ENCODE peak calls at places on chromosome 7, in ten cellular contexts. S is neural crest cell; X is left lung; D is stimulated activated CD4-positive, alpha-beta T cell treated with anti-CD3 and anti-CD28 coated beads, Interleukin-4, amount 100 ng/mL, for 48 hours; Z is midbrain; Q is activated naive CD4-positive, alpha-beta T cell; N is Peyer's patch; K is GM10248; U is fibroblast of the conjunctiva; T is AG09309. R is an unnamed sample.

GRCh38 chr7:1920266-1920681 is 250.2 kb downstream of the ELFN1 start:
- DNase-seq in S (no peak), X (no peak), D (no peak), Z (no peak), Q (no peak), N (peak; percentile 76), K (peak; percentile 72), U (no peak), T (no peak), R (no peak)

GRCh38 chr7:7131273-7131672 is 51.1 kb upstream of the C1GALT1 start:
- DNase-seq in S (no peak), X (no peak), D (no peak), Z (no peak), Q (no peak), N (no peak), K (no peak), U (no peak), T (no peak), R (no peak)

GRCh38 chr7:85162743-85163142 is 24.1 kb downstream of the SEMA3D start:
- DNase-seq in S (no peak), X (no peak), D (no peak), Z (no peak), Q (no peak), N (no peak), K (no peak), U (no peak), T (no peak), R (peak; percentile 13)

GRCh38 chr7:146096994-146097393 is 19.6 kb upstream of the CNTNAP2 start:
- DNase-seq in S (no peak), X (no peak), D (no peak), Z (no peak), Q (no peak), N (no peak), K (no peak), U (no peak), T (no peak), R (no peak)

GRCh38 chr7:26348987-26349809 is 57.5 kb downstream of the SNX10 start:
- DNase-seq in S (no peak), X (no peak), D (no peak), Z (no peak), Q (no peak), N (no peak), K (no peak), U (no peak), T (no peak), R (no peak)

GRCh38 chr7:141563956-141564623 is 12.9 kb downstream of the AGK start:
- DNase-seq in S (no peak), X (no peak), D (no peak), Z (no peak), Q (no peak), N (no peak), K (no peak), U (no peak), T (no peak), R (no peak)

GRCh38 chr7:138247568-138248328 is 171.5 kb downstream of the AKR1D1 start:
- DNase-seq in S (no peak), X (no peak), D (no peak), Z (no peak), Q (no peak), N (no peak), K (no peak), U (no peak), T (no peak), R (no peak)

GRCh38 chr7:82317257-82317721 is 126.3 kb downstream of the CACNA2D1 start:
- DNase-seq in S (no peak), X (no peak), D (no peak), Z (no peak), Q (no peak), N (no peak), K (no peak), U (no peak), T (no peak), R (no peak)

GRCh38 chr7:43653891-43654504 is 71.1 kb downstream of the STK17A start:
- DNase-seq in S (no peak), X (no peak), D (no peak), Z (no peak), Q (no peak), N (no peak), K (no peak), U (no peak), T (no peak), R (no peak)

GRCh38 chr7:498678-499641 is 20.7 kb downstream of the PDGFA start:
- DNase-seq in S (no peak), X (peak; percentile 53), D (no peak), Z (no peak), Q (no peak), N (no peak), K (no peak), U (no peak), T (no peak), R (no peak)

GRCh38 chr7:155230169-155230593 is 67.5 kb upstream of the INSIG1 start:
- DNase-seq in S (no peak), X (no peak), D (no peak), Z (peak; percentile 69), Q (no peak), N (peak; percentile 79), K (no peak), U (peak; percentile 80), T (peak; percentile 97), R (peak; percentile 99)

GRCh38 chr7:47635091-47636090 is 53.5 kb upstream of the TNS3 start:
- DNase-seq in S (no peak), X (peak; percentile 88), D (no peak), Z (peak; percentile 8), Q (no peak), N (no peak), K (no peak), U (no peak), T (no peak), R (no peak)

GRCh38 chr7:69739182-69739581 is 140.9 kb downstream of the AUTS2 start:
- DNase-seq in S (no peak), X (no peak), D (peak; percentile 8), Z (no peak), Q (no peak), N (no peak), K (peak; percentile 39), U (no peak), T (no peak), R (no peak)

GRCh38 chr7:11252011-11252607 is 278.4 kb downstream of the PHF14 start:
- DNase-seq in S (no peak), X (no peak), D (no peak), Z (no peak), Q (no peak), N (no peak), K (no peak), U (no peak), T (no peak), R (no peak)

GRCh38 chr7:25944777-25945176 is 207.2 kb upstream of the NFE2L3 start:
- DNase-seq in S (no peak), X (no peak), D (no peak), Z (no peak), Q (no peak), N (no peak), K (no peak), U (no peak), T (no peak), R (no peak)

GRCh38 chr7:98755138-98755898 is 114.5 kb downstream of the TMEM130 start:
- DNase-seq in S (no peak), X (peak; percentile 49), D (no peak), Z (no peak), Q (no peak), N (no peak), K (peak; percentile 50), U (no peak), T (no peak), R (no peak)

GRCh38 chr7:6163402-6163801 is 109.0 kb downstream of the CYTH3 start:
- DNase-seq in S (no peak), X (no peak), D (no peak), Z (no peak), Q (no peak), N (peak; percentile 41), K (no peak), U (no peak), T (no peak), R (no peak)

GRCh38 chr7:56046728-56047445 is 4.4 kb downstream of the PSPH start:
- DNase-seq in S (no peak), X (no peak), D (no peak), Z (no peak), Q (no peak), N (no peak), K (no peak), U (peak; percentile 64), T (peak; percentile 79), R (peak; percentile 88)

GRCh38 chr7:1928555-1929348 is 258.7 kb downstream of the ELFN1 start:
- DNase-seq in S (no peak), X (peak; percentile 84), D (no peak), Z (no peak), Q (no peak), N (peak; percentile 68), K (no peak), U (no peak), T (no peak), R (no peak)

GRCh38 chr7:3109516-3109915 is 65.8 kb upstream of the CARD11 start:
- DNase-seq in S (no peak), X (no peak), D (no peak), Z (no peak), Q (no peak), N (no peak), K (no peak), U (no peak), T (no peak), R (no peak)

GRCh38 chr7:40330408-40330807 is 195.6 kb downstream of the SUGCT start:
- DNase-seq in S (no peak), X (no peak), D (no peak), Z (no peak), Q (no peak), N (no peak), K (no peak), U (no peak), T (no peak), R (no peak)

GRCh38 chr7:154677454-154677853 is 325.5 kb downstream of the PAXIP1 start:
- DNase-seq in S (no peak), X (no peak), D (no peak), Z (no peak), Q (no peak), N (no peak), K (no peak), U (no peak), T (no peak), R (no peak)

GRCh38 chr7:20275637-20276036 is 55.1 kb upstream of the ITGB8 start:
- DNase-seq in S (no peak), X (no peak), D (no peak), Z (no peak), Q (no peak), N (no peak), K (no peak), U (no peak), T (peak; percentile 7), R (peak; percentile 48)

GRCh38 chr7:476736-477360 is 42.8 kb downstream of the PDGFA start:
- DNase-seq in S (no peak), X (peak; percentile 78), D (no peak), Z (no peak), Q (no peak), N (no peak), K (no peak), U (no peak), T (no peak), R (no peak)

GRCh38 chr7:72405389-72405788 is 6.7 kb downstream of the CALN1 start:
- DNase-seq in S (no peak), X (no peak), D (no peak), Z (no peak), Q (no peak), N (no peak), K (no peak), U (no peak), T (no peak), R (no peak)

GRCh38 chr7:139782932-139783331 is 5.1 kb upstream of the HIPK2 start:
- DNase-seq in S (no peak), X (no peak), D (no peak), Z (no peak), Q (no peak), N (no peak), K (no peak), U (no peak), T (no peak), R (no peak)

GRCh38 chr7:21383833-21384220 is 44.1 kb upstream of the SP4 start:
- DNase-seq in S (no peak), X (no peak), D (no peak), Z (no peak), Q (no peak), N (no peak), K (no peak), U (no peak), T (no peak), R (no peak)

GRCh38 chr7:122136033-122136432 is 8.0 kb downstream of the AASS start:
- DNase-seq in S (no peak), X (no peak), D (no peak), Z (no peak), Q (no peak), N (no peak), K (no peak), U (no peak), T (no peak), R (no peak)

R was measured in IMR-90.